ENCODE peak calls at places on chromosomes 11 and 22, in ten cellular contexts. G, O, M, C, S, R, U, F, B and E are unnamed samples.

GRCh38 chr11:107397357-107397756 is 60.3 kb downstream of the CWF19L2 start:
- DNase-seq in M (peak; percentile 65), O (no peak), R (no peak), U (no peak), B (no peak), S (no peak), F (no peak), C (no peak), G (no peak), E (no peak)

GRCh38 chr11:63738720-63739360 is 29.7 kb downstream of the ZFTA start:
- DNase-seq in O (no peak), C (peak; percentile 84), B (peak; percentile 99), U (peak; percentile 68), S (peak; percentile 92), F (no peak), M (peak; percentile 83), R (peak; percentile 71), G (peak; percentile 68), E (peak; percentile 84)

GRCh38 chr11:131235328-131236298 is 134.8 kb upstream of the NTM start:
- DNase-seq in S (no peak), B (no peak), G (no peak), U (no peak), C (no peak), M (no peak), O (peak; percentile 70), F (no peak), R (no peak), E (no peak)

GRCh38 chr22:33932997-33933396 is 12.7 kb upstream of the LARGE1 start:
- DNase-seq in S (no peak), F (no peak), C (no peak), M (peak; percentile 21), G (no peak), O (no peak), U (no peak), B (no peak), R (no peak), E (no peak)

GRCh38 chr22:21030032-21030431 is 2.3 kb downstream of the SLC7A4 start:
- DNase-seq in G (no peak), S (no peak), U (no peak), C (no peak), O (no peak), M (no peak), R (no peak), F (no peak), B (no peak), E (no peak)

GRCh38 chr11:65774525-65775306 is 6.1 kb downstream of the AP5B1 start:
- DNase-seq in S (no peak), F (no peak), M (no peak), C (no peak), B (no peak), R (no peak), U (no peak), G (no peak), O (no peak), E (peak; percentile 60)

GRCh38 chr11:113283881-113284280 is 30.5 kb upstream of the TTC12 start:
- DNase-seq in F (no peak), R (no peak), C (no peak), U (no peak), B (no peak), S (no peak), O (peak; percentile 42), G (no peak), M (no peak), E (no peak)

GRCh38 chr11:106302416-106302815 is 225.0 kb downstream of the AASDHPPT start:
- DNase-seq in O (no peak), S (no peak), G (no peak), B (no peak), F (no peak), U (no peak), M (no peak), R (no peak), C (no peak), E (no peak)

GRCh38 chr11:70577948-70578347 is 179.6 kb downstream of the CTTN start:
- DNase-seq in G (no peak), B (no peak), F (no peak), U (no peak), M (no peak), O (no peak), C (no peak), R (no peak), S (no peak), E (no peak)

GRCh38 chr22:30875481-30876215 is 92.9 kb downstream of the MORC2 start:
- DNase-seq in F (peak; percentile 55), G (no peak), S (no peak), O (no peak), R (no peak), B (no peak), M (no peak), U (peak; percentile 71), C (no peak), E (no peak)

GRCh38 chr22:50503475-50504145 is 3.9 kb downstream of the LMF2 start:
- DNase-seq in O (no peak), R (no peak), M (no peak), S (no peak), G (no peak), C (no peak), U (no peak), F (no peak), B (no peak), E (no peak)

GRCh38 chr22:42299586-42300285 is 29.3 kb upstream of the TCF20 start:
- DNase-seq in G (no peak), O (no peak), M (no peak), S (no peak), B (peak; percentile 25), C (no peak), R (no peak), U (peak; percentile 27), F (no peak), E (no peak)

GRCh38 chr22:38467904-38468760 is at the start of gene KDELR3:
- DNase-seq in R (peak; percentile 47), C (peak; percentile 71), G (no peak), M (peak; percentile 82), O (no peak), U (peak; percentile 70), F (peak; percentile 57), S (peak; percentile 68), B (peak; percentile 26), E (no peak)

GRCh38 chr11:14969922-14970323 is 2.2 kb downstream of the CALCA start:
- DNase-seq in M (peak; percentile 38), R (peak; percentile 94), C (peak; percentile 7), F (peak; percentile 63), B (no peak), G (no peak), S (peak; percentile 53), O (no peak), U (no peak), E (no peak)

GRCh38 chr11:100855466-100856067 is 168.5 kb downstream of the ARHGAP42 start:
- DNase-seq in B (no peak), M (peak; percentile 62), O (no peak), U (no peak), S (peak; percentile 83), C (peak; percentile 68), R (no peak), F (no peak), G (no peak), E (no peak)

DNA sequence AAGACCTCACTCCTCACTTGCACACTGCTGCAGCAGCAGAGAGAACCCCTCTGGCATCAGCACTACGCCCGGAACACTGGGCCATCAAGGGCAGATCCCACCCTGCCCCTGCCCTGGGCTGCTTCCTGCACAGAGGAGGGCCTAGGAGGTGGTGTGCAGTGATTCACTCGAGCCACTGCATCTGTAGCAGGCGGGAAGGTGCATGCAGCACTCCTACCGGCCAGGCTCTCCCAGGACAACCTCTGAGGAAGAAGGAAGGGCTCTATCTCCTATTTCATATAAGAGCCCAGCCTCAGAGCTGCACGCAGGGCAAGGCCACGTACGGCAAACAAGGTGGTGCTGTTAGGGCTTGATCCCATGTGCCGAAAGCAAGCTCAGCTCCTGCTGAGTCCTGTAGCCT is 14.2 kb downstream of the RANGAP1 start:
- DNase-seq in M (peak; percentile 47), B (no peak), U (no peak), F (no peak), S (no peak), C (no peak), R (no peak), G (no peak), O (no peak), E (no peak)
- TF ChIP-seq CTCF in M (peak; percentile 37), B (no peak), U (no peak), F (no peak), S (no peak), C (no peak), R (no peak), G (no peak), O (no peak), E (no peak)

DNA sequence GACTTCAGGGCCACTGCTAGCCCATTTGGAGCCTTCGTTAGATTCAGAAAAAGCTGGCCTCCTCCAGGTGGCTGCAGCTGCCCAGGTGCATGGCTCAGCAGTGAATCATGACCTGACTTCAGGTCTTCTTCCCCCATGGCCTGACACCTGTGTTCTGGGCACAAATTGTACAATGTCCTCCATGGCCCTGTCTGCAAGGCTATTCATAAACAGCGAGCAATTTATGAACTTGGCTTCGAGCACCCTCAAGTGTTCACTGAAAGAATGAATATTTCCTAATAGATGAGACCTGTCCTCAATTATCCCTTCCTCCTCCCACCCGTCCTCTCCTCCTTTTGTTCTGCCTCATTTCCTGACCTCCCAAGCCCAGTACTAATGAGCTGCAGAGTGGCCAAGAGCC is 12.2 kb upstream of the VPS37C start:
- DNase-seq in B (no peak), G (no peak), U (no peak), C (peak; percentile 34), S (peak; percentile 47), F (no peak), M (peak; percentile 8), R (no peak), O (no peak), E (no peak)
- TF ChIP-seq CTCF in B (no peak), G (no peak), U (peak; percentile 10), C (peak; percentile 53), S (no peak), F (no peak), M (no peak), R (no peak), O (no peak), E (peak; percentile 9)

DNA sequence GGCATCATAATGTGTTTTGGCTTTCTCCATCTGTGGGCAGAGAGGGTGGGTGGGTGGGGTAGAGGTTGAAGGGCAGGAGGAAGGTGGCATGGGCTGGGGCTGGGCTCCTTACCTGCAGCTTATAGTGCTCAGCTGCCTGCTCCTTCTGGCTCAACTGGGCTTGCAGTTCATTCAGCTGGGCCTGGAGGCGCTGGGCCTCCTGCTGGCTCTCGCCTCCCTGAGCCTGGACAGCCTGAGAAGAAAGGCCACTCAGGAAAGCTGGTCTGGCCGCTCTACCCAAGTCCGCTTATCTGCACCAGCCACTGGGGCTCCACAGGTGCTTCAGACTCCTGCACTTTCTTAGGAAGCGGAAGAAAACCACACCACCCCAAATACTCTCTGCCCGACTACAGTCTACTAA is 10.4 kb downstream of the IL18BP start:
- DNase-seq in C (no peak), F (no peak), G (no peak), O (no peak), S (no peak), M (no peak), U (no peak), R (no peak), B (no peak), E (no peak)
- TF ChIP-seq CTCF in C (no peak), F (no peak), G (no peak), O (no peak), S (no peak), M (no peak), U (no peak), R (no peak), B (no peak), E (no peak)

DNA sequence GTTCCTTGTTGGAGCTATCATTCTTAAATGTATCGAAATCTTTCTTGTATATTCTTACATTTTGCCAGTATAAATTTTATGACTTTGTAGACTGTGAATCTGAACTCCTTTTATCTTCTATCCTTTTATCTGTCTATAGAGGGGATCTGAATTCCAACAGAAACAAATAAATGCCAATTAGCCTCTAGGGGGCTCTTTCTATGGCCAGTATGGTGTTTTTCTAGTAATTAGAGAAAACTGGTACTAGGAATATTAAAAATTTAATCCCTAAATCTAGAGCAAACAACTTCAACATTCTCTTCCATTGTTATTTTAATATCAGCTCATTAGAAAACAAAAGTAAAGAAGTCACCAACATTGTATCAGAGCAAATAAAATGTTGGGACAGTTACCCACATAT is 21.5 kb upstream of the CAT start:
- DNase-seq in C (no peak), U (no peak), M (no peak), R (no peak), S (no peak), F (no peak), G (no peak), B (no peak), O (no peak), E (no peak)
- TF ChIP-seq CTCF in C (peak; percentile 4), U (no peak), M (no peak), R (no peak), S (no peak), F (peak; percentile 17), G (no peak), B (no peak), O (no peak), E (no peak)